ENCODE peak calls at places on chromosomes 3 and 15, in five cellular contexts. N is GM23338, R is cardiac muscle cell, S is colonic mucosa, X is H9. Q is an unnamed sample.

GRCh38 chr3:152267831-152268500 is 763 bp upstream of the MBNL1 start:
- DNase-seq in N (no peak), R (no peak), S (no peak), X (no peak), Q (no peak)

GRCh38 chr15:92393287-92393993 is at the start of gene ST8SIA2:
- DNase-seq in N (peak), R (peak), S (peak), X (peak), Q (peak)

GRCh38 chr3:50238549-50239026 is 2.6 kb downstream of the GNAI2 start:
- DNase-seq in N (no peak), R (no peak), S (peak), X (no peak), Q (no peak)

GRCh38 chr3:58102976-58103447 is 94.8 kb downstream of the FLNB start:
- DNase-seq in N (no peak), R (no peak), S (no peak), X (no peak), Q (no peak)

GRCh38 chr3:38458796-38459498 is 5.3 kb downstream of the ACVR2B start:
- DNase-seq in N (no peak), R (no peak), S (peak), X (no peak), Q (no peak)

GRCh38 chr3:122484985-122485384 is 29.8 kb downstream of the KPNA1 start:
- DNase-seq in N (no peak), R (no peak), S (no peak), X (no peak), Q (no peak)

GRCh38 chr3:71172951-71173350 is 410.6 kb downstream of the FOXP1 start:
- DNase-seq in N (no peak), R (no peak), S (no peak), X (no peak), Q (no peak)

GRCh38 chr15:60565407-60565806 is 86.5 kb upstream of the ICE2 start:
- DNase-seq in N (no peak), R (no peak), S (no peak), X (no peak), Q (no peak)

GRCh38 chr15:81152339-81152738 is 18.3 kb downstream of the CFAP161 start:
- DNase-seq in N (no peak), R (no peak), S (no peak), X (no peak), Q (no peak)

GRCh38 chr15:40787344-40787841 is 17.6 kb downstream of the C15orf62 start:
- DNase-seq in N (peak), R (no peak), S (peak), X (peak), Q (peak)

GRCh38 chr3:10933470-10933957 is 59.0 kb upstream of the SLC6A1 start:
- DNase-seq in N (no peak), R (no peak), S (no peak), X (no peak), Q (no peak)

GRCh38 chr3:44762170-44762677 is 630 bp downstream of the KIF15 start:
- DNase-seq in N (no peak), R (no peak), S (no peak), X (no peak), Q (no peak)

GRCh38 chr3:4743371-4743770 is 235.9 kb upstream of the BHLHE40 start:
- DNase-seq in N (no peak), R (no peak), S (no peak), X (no peak), Q (no peak)

GRCh38 chr15:38229700-38230099 is 22.9 kb upstream of the SPRED1 start:
- DNase-seq in N (no peak), R (no peak), S (no peak), X (no peak), Q (no peak)

GRCh38 chr3:148883163-148883562 is 18.1 kb downstream of the CPA3 start:
- DNase-seq in N (no peak), R (no peak), S (no peak), X (no peak), Q (no peak)

GRCh38 chr15:89051875-89052274 is 36.4 kb upstream of the ABHD2 start:
- DNase-seq in N (peak), R (peak), S (no peak), X (no peak), Q (no peak)

GRCh38 chr15:33226559-33227181 is 32.2 kb upstream of the FMN1 start:
- DNase-seq in N (peak), R (peak), S (peak), X (peak), Q (no peak)

GRCh38 chr3:50515565-50516047 is 12.2 kb upstream of the CACNA2D2 start:
- DNase-seq in N (peak), R (peak), S (peak), X (peak), Q (peak)

DNA sequence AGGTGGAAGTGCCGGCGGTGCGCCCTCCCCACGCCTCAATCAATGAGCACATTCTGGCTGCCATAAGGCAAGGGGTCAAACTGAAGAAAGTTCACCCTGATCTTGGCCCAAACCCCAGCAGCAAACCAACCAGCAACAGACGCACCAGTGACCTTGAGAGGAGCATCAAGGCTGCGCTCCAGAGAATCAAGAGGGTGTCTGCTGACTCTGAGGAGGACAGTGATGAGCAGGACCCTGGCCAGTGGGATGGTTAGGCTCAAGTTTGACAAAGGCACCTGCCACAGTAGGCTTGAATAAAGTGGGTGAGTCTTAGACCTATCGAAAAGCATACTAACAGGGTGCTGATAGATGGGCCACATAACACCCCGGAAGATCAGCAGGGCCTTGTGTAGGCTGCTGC is 23.9 kb downstream of the WHAMM start:
- DNase-seq in N (no peak), R (no peak), S (no peak), X (no peak), Q (no peak)
- H3K27ac ChIP-seq in N (no peak), R (no peak), S (no peak), X (no peak), Q (no peak)

GRCh38 chr3:15246186-15246585 is 40.1 kb downstream of the CAPN7 start:
- DNase-seq in N (no peak), R (no peak), S (no peak), X (no peak), Q (no peak)

GRCh38 chr3:15243822-15244482 is 37.9 kb downstream of the CAPN7 start:
- DNase-seq in N (no peak), R (no peak), S (no peak), X (no peak), Q (no peak)

GRCh38 chr3:15241341-15241740 is 35.3 kb downstream of the CAPN7 start:
- DNase-seq in N (peak), R (peak), S (no peak), X (no peak), Q (peak)
- TF ChIP-seq CTCF in N (peak), R (peak), S (no peak), X (peak), Q (peak)

GRCh38 chr15:56953790-56954189 is 35.3 kb downstream of the TCF12 start:
- DNase-seq in N (no peak), R (no peak), S (no peak), X (no peak), Q (no peak)
- H3K27ac ChIP-seq in N (no peak), R (no peak), S (no peak), X (no peak), Q (no peak)

GRCh38 chr3:128845695-128846491 is 33.5 kb upstream of the ACAD9 start:
- DNase-seq in N (peak), R (peak), S (peak), X (peak), Q (peak)

GRCh38 chr3:128846501-128846900 is 32.9 kb upstream of the ACAD9 start:
- DNase-seq in N (no peak), R (no peak), S (no peak), X (no peak), Q (no peak)

GRCh38 chr3:128847631-128848370 is 31.6 kb upstream of the ACAD9 start:
- DNase-seq in N (no peak), R (no peak), S (no peak), X (no peak), Q (no peak)

GRCh38 chr3:128844502-128844901 is 34.9 kb upstream of the ACAD9 start:
- DNase-seq in N (no peak), R (no peak), S (no peak), X (no peak), Q (no peak)

GRCh38 chr3:128845119-128845518 is 34.3 kb upstream of the ACAD9 start:
- DNase-seq in N (peak), R (peak), S (no peak), X (peak), Q (peak)
- TF ChIP-seq CTCF in N (peak), R (peak), S (no peak), X (peak), Q (peak)